ENCODE peak calls at places on chromosomes 3 and 15, in four cellular contexts. One of them, this sample, is unnamed. For H3K4me1, the result is how much of the 10 kb centered on the place peaks cover.

GRCh38 chr3:79154861-79155260 is 612.9 kb downstream of the ROBO1 start:
- DNase-seq in H1: no peak
- DNase-seq in GM23338: no peak
- DNase-seq in HepG2: no peak
- DNase-seq in this sample: no peak

GRCh38 chr3:49785565-49786356 is 581 bp downstream of the IP6K1 start:
- DNase-seq in H1: no peak
- DNase-seq in GM23338: peak
- DNase-seq in HepG2: no peak
- DNase-seq in this sample: no peak

GRCh38 chr3:132255041-132255745 is 62.0 kb upstream of the ACP3 start:
- DNase-seq in H1: no peak
- DNase-seq in GM23338: peak
- DNase-seq in HepG2: no peak
- DNase-seq in this sample: no peak

GRCh38 chr3:23806322-23807160 is 786 bp downstream of the UBE2E1 start:
- DNase-seq in H1: no peak
- DNase-seq in GM23338: peak
- DNase-seq in HepG2: no peak
- DNase-seq in this sample: peak

GRCh38 chr15:79042213-79042928 is 48.2 kb downstream of the RASGRF1 start:
- DNase-seq in H1: no peak
- DNase-seq in GM23338: no peak
- DNase-seq in HepG2: no peak
- DNase-seq in this sample: no peak

GRCh38 chr15:63971427-63971805 is 74.9 kb downstream of the DAPK2 start:
- DNase-seq in H1: no peak
- DNase-seq in GM23338: no peak
- DNase-seq in HepG2: no peak
- DNase-seq in this sample: peak

GRCh38 chr15:57675481-57676181 is 30.9 kb upstream of the POLR2M start:
- DNase-seq in H1: no peak
- DNase-seq in GM23338: no peak
- DNase-seq in HepG2: peak
- DNase-seq in this sample: no peak

GRCh38 chr3:46681387-46681786 is 12.1 kb downstream of the ALS2CL start:
- DNase-seq in H1: no peak
- DNase-seq in GM23338: no peak
- DNase-seq in HepG2: no peak
- DNase-seq in this sample: no peak

GRCh38 chr3:13879946-13880810 is at the start of gene WNT7A:
- DNase-seq in H1: no peak
- DNase-seq in GM23338: peak
- DNase-seq in HepG2: no peak
- DNase-seq in this sample: peak

DNA sequence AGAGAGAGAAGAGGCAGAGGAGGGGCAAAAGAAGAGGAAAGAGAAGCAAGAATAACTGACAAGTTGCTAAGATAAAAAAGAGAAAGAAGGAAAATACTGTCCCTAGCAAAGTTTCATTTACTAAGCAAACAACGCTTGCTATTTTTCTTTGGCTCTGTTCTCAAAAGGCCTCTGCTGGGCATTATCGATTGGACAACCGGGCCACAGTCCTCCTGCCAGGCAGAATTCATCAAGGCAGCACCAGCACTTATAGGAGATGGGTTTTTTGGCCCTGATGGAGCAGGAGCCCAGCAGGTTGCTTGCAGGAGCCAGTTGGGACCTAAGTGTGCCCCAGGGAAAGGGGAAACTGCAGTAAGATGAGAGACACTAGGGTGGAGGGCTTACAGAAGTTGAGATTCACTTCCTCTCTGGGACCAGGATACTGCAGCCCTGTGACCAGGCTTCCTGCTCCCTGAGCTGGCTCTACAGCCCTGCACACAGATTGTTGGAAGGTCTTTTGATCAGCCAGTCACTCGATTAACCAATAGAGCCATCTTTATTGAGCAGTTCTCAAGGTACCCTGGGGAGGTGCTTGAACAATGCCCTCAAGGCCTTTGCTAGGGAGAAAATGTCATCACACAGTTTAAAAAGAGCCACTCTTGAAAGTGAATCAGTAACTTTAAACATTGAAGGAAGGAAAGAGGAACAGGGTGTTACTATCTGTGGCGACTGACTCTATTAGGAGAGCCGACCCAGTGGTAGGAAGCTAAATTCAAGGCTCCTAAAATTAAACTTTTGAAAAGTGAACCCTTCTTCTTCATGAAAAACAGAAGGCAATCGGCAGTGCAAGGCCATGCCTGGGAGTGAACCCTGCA is 28.8 kb upstream of the GLCE start:
- DNase-seq in H1: no peak
- DNase-seq in GM23338: no peak
- DNase-seq in HepG2: no peak
- DNase-seq in this sample: no peak
- TF ChIP-seq CREB1 in H1: no peak
- TF ChIP-seq CREB1 in GM23338: no peak
- TF ChIP-seq CREB1 in HepG2: no peak
- TF ChIP-seq CREB1 in this sample: no peak

GRCh38 chr3:122012821-122013220 is 9.2 kb downstream of the ILDR1 start:
- DNase-seq in H1: no peak
- DNase-seq in GM23338: no peak
- DNase-seq in HepG2: no peak
- DNase-seq in this sample: no peak

GRCh38 chr3:122013448-122013925 is 8.6 kb downstream of the ILDR1 start:
- DNase-seq in H1: no peak
- DNase-seq in GM23338: no peak
- DNase-seq in HepG2: no peak
- DNase-seq in this sample: no peak

GRCh38 chr3:122011396-122011795 is 10.7 kb downstream of the ILDR1 start:
- DNase-seq in H1: no peak
- DNase-seq in GM23338: no peak
- DNase-seq in HepG2: no peak
- DNase-seq in this sample: no peak

GRCh38 chr3:122008166-122008565 is 13.9 kb downstream of the ILDR1 start:
- DNase-seq in H1: no peak
- DNase-seq in GM23338: no peak
- DNase-seq in HepG2: no peak
- DNase-seq in this sample: no peak

DNA sequence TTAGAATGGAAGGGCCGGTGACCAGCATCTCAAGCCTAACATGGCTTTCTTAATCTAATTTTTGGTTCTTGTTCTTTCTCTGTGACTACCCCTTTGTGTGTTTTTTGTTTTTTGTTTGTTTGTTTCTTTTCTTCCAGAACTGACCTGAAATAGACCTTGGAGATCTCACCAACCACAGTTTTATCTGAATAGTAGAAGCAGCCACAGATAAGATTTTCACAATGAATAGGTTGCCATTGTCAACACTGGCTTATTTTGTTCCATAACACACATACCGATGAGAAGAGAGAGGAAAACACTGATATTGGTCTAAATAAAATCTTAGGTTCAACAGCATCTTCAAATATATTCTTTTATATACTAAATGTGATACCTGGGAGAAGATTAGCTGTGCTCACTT is 11.5 kb downstream of the ILDR1 start:
- DNase-seq in H1: no peak
- DNase-seq in GM23338: no peak
- DNase-seq in HepG2: no peak
- DNase-seq in this sample: no peak
- H3K4me1 ChIP-seq in H1: under half
- H3K4me1 ChIP-seq in GM23338: under half
- H3K4me1 ChIP-seq in HepG2: under half
- H3K4me1 ChIP-seq in this sample: under half

GRCh38 chr15:59662260-59662659 is 4.9 kb upstream of the GTF2A2 start:
- DNase-seq in H1: no peak
- DNase-seq in GM23338: no peak
- DNase-seq in HepG2: no peak
- DNase-seq in this sample: no peak
- TF ChIP-seq CREB1 in H1: no peak
- TF ChIP-seq CREB1 in GM23338: no peak
- TF ChIP-seq CREB1 in HepG2: no peak
- TF ChIP-seq CREB1 in this sample: no peak

DNA sequence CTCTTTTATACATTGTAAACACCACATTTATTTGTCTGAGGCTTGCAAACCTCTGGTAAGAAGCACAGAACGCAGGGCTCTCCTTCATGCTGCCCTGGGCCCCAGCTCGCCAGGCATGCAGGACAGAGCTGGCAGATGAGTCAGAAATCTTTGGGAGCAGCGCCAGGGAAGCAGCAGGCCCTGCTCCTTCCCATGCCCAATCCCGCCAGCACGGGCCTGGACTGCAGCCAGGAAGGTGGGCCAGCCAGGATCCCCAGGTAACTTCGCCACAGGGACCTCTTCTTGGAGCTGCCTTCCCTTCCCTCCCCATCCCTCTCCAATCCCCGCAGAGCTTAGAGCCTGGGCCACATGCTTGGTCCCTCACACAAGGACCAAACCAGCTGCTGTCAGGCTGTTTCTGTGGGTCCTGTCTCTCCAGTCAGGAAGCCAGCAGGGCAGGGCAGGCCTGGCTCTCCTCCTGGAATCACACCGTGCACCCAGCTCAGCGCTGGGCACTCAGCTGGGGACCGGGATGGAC is 8.8 kb downstream of the STOML1 start:
- DNase-seq in H1: no peak
- DNase-seq in GM23338: no peak
- DNase-seq in HepG2: no peak
- DNase-seq in this sample: no peak
- H3K4me1 ChIP-seq in H1: under half
- H3K4me1 ChIP-seq in GM23338: under half
- H3K4me1 ChIP-seq in HepG2: under half
- H3K4me1 ChIP-seq in this sample: under half

DNA sequence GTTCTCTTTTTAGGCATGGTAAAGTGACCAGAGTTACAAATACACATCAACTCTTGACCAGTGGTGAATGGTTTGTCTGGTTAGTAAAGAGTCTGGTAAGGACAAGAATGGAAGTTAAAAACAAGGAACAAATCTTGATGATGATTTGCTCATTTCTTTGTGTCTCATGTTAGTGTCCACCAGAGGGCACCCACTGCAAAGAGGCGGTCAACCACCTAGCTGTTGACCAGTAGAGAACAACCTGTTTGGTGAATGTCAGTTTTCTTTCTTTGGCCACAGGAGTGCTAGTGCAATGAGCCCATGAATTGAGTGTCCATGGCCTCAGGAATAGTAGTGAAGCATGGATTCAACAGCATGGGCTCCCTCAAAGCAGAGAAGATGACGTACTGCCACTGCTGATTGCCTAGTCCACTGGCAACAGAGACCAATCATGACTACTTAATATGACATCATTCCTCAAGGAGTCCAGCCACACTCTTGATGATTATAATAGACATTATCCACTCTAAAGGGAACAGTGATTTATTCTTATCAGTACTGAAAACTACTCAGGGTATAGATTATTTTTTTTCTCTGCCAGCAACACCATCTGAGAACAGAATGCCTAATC is 10.7 kb upstream of the CNTN6 start:
- DNase-seq in H1: no peak
- DNase-seq in GM23338: peak
- DNase-seq in HepG2: peak
- DNase-seq in this sample: peak
- TF ChIP-seq CREB1 in H1: peak
- TF ChIP-seq CREB1 in GM23338: no peak
- TF ChIP-seq CREB1 in HepG2: no peak
- TF ChIP-seq CREB1 in this sample: no peak

GRCh38 chr3:120157681-120158080 is 63.4 kb upstream of the GSK3B start:
- DNase-seq in H1: no peak
- DNase-seq in GM23338: no peak
- DNase-seq in HepG2: no peak
- DNase-seq in this sample: no peak

GRCh38 chr3:120157113-120157512 is 62.9 kb upstream of the GSK3B start:
- DNase-seq in H1: no peak
- DNase-seq in GM23338: no peak
- DNase-seq in HepG2: no peak
- DNase-seq in this sample: no peak

GRCh38 chr3:120151796-120152195 is 57.5 kb upstream of the GSK3B start:
- DNase-seq in H1: no peak
- DNase-seq in GM23338: no peak
- DNase-seq in HepG2: no peak
- DNase-seq in this sample: no peak

GRCh38 chr3:120153294-120153693 is 59.0 kb upstream of the GSK3B start:
- DNase-seq in H1: no peak
- DNase-seq in GM23338: no peak
- DNase-seq in HepG2: no peak
- DNase-seq in this sample: no peak

DNA sequence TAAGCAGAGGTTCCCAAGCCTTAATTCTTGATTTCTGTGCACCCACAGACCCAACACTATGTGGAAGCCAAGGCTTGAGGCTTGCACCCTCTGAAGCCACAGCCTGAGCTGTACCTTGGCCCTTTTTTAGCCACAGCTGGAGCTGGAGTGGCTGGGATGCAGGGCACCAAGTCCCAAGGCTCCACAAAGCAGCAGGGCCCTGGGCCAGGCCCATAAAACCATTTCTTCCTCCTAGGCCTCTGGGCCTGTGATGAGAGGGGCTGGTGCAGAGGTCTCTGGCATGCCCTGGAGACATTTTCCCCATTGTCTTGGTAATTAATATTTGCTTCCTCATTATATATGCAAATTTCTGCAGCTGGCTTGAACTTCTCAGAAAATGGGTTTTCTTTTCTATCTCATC is 60.9 kb upstream of the GSK3B start:
- DNase-seq in H1: no peak
- DNase-seq in GM23338: no peak
- DNase-seq in HepG2: no peak
- DNase-seq in this sample: no peak
- H3K4me1 ChIP-seq in H1: under half
- H3K4me1 ChIP-seq in GM23338: under half
- H3K4me1 ChIP-seq in HepG2: under half
- H3K4me1 ChIP-seq in this sample: under half